ENCODE peak calls at places on chromosomes 4 and X, in ten cellular contexts. A, V, Z, N, P, R, T, W, Y and B are unnamed samples.

GRCh38 chrX:104253567-104254441 is 929 bp downstream of the ESX1 start:
- DNase-seq in A (no peak), V (peak; percentile 60), Z (no peak), N (no peak), P (peak; percentile 0), R (no peak), T (peak; percentile 64), W (no peak), Y (peak; percentile 34), B (peak; percentile 69)

GRCh38 chrX:30161043-30161442 is 54.3 kb upstream of the MAGEB2 start:
- DNase-seq in A (no peak), V (no peak), Z (no peak), N (no peak), P (no peak), R (no peak), T (no peak), W (no peak), Y (no peak), B (no peak)

GRCh38 chr4:98327694-98328093 is 66.5 kb downstream of the RAP1GDS1 start:
- DNase-seq in A (no peak), V (no peak), Z (no peak), N (no peak), P (no peak), R (no peak), T (no peak), W (no peak), Y (no peak), B (no peak)

GRCh38 chrX:130994671-130995070 is 63.5 kb upstream of the ARHGAP36 start:
- DNase-seq in A (peak; percentile 37), V (peak; percentile 47), Z (no peak), N (peak; percentile 43), P (no peak), R (peak; percentile 22), T (peak; percentile 61), W (peak; percentile 28), Y (peak; percentile 30), B (peak; percentile 58)

GRCh38 chr4:38857354-38858096 is 908 bp upstream of the TLR6 start:
- DNase-seq in A (peak; percentile 87), V (no peak), Z (peak; percentile 82), N (peak; percentile 36), P (peak; percentile 92), R (peak; percentile 71), T (no peak), W (peak; percentile 50), Y (no peak), B (no peak)

GRCh38 chr4:139774759-139775487 is 109.3 kb downstream of the MGST2 start:
- DNase-seq in A (no peak), V (no peak), Z (no peak), N (no peak), P (no peak), R (no peak), T (peak; percentile 44), W (no peak), Y (peak; percentile 30), B (peak; percentile 29)

GRCh38 chrX:2325076-2325784 is 175.5 kb downstream of the DHRSX start:
- DNase-seq in A (peak; percentile 86), V (no peak), Z (peak; percentile 63), N (no peak), P (peak; percentile 65), R (no peak), T (no peak), W (peak; percentile 44), Y (peak; percentile 49), B (no peak)

GRCh38 chrX:110346681-110347080 is 12.0 kb upstream of the RTL9 start:
- DNase-seq in A (peak; percentile 11), V (peak; percentile 43), Z (no peak), N (no peak), P (no peak), R (no peak), T (peak; percentile 40), W (peak; percentile 18), Y (no peak), B (peak; percentile 20)

GRCh38 chr4:4490816-4491215 is 51.0 kb downstream of the STX18 start:
- DNase-seq in A (no peak), V (no peak), Z (no peak), N (no peak), P (no peak), R (no peak), T (no peak), W (no peak), Y (no peak), B (no peak)

GRCh38 chr4:4491396-4491893 is 50.4 kb downstream of the STX18 start:
- DNase-seq in A (no peak), V (no peak), Z (no peak), N (no peak), P (no peak), R (peak; percentile 55), T (no peak), W (no peak), Y (no peak), B (no peak)

GRCh38 chr4:4488405-4489404 is 53.1 kb downstream of the STX18 start:
- DNase-seq in A (peak; percentile 87), V (peak; percentile 74), Z (peak; percentile 63), N (peak; percentile 83), P (peak; percentile 54), R (peak; percentile 85), T (peak; percentile 83), W (peak; percentile 69), Y (peak; percentile 62), B (peak; percentile 79)

GRCh38 chr4:4492161-4492847 is 49.5 kb downstream of the STX18 start:
- DNase-seq in A (peak; percentile 66), V (no peak), Z (peak; percentile 56), N (peak; percentile 54), P (no peak), R (no peak), T (no peak), W (no peak), Y (no peak), B (no peak)

GRCh38 chr4:4490041-4490440 is 51.8 kb downstream of the STX18 start:
- DNase-seq in A (peak; percentile 17), V (no peak), Z (no peak), N (peak; percentile 77), P (no peak), R (no peak), T (no peak), W (no peak), Y (no peak), B (no peak)
- H4K20me1 ChIP-seq in A (peaks cover 3% of the 10 kb centered on the region), V (peaks cover 2% of the 10 kb centered on the region), Z (no peaks in the 10 kb centered on the region), N (no peaks in the 10 kb centered on the region), P (peaks cover 3% of the 10 kb centered on the region), R (peaks cover 5% of the 10 kb centered on the region), T (peaks cover 3% of the 10 kb centered on the region), W (peaks cover 16% of the 10 kb centered on the region), Y (peaks cover 6% of the 10 kb centered on the region), B (peaks cover 11% of the 10 kb centered on the region)

DNA sequence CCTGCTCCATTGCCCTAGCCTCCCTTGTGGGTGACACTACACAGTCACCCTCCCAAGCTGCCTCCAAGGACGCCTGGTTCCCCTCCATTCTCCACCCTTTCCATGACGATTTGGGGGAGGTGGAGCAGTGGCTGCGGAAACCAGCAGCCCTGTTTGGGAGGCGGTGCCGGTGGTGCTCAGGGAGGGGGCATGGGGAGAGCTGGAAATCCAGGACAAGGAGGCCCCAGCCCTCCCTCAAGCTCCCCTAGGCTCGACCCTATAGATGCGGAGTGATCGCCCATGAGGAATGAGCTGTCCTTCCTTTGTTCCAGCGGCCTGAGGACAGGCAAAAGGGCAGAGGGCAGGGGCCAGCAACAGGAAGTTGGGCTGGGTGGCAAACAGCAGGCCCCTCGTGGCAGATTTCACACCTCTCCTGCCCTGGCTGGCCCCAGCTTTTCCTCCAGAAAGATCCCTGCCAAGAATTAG is 3.6 kb upstream of the RENBP start:
- DNase-seq in A (no peak), V (no peak), Z (no peak), N (no peak), P (no peak), R (no peak), T (no peak), W (no peak), Y (no peak), B (peak; percentile 62)
- H4K20me1 ChIP-seq in A (no peaks in the 10 kb centered on the region), V (peaks cover 3% of the 10 kb centered on the region), Z (no peaks in the 10 kb centered on the region), N (no peaks in the 10 kb centered on the region), P (no peaks in the 10 kb centered on the region), R (no peaks in the 10 kb centered on the region), T (no peaks in the 10 kb centered on the region), W (no peaks in the 10 kb centered on the region), Y (peaks cover 12% of the 10 kb centered on the region), B (no peaks in the 10 kb centered on the region)

GRCh38 chrX:148536961-148537360 is 36.5 kb downstream of the AFF2 start:
- DNase-seq in A (no peak), V (no peak), Z (no peak), N (no peak), P (no peak), R (no peak), T (no peak), W (no peak), Y (no peak), B (no peak)

GRCh38 chrX:148537556-148538182 is 37.3 kb downstream of the AFF2 start:
- DNase-seq in A (no peak), V (no peak), Z (no peak), N (no peak), P (no peak), R (peak; percentile 42), T (peak; percentile 0), W (peak; percentile 5), Y (no peak), B (peak; percentile 41)

GRCh38 chrX:148541461-148541983 is 41.1 kb downstream of the AFF2 start:
- DNase-seq in A (no peak), V (no peak), Z (no peak), N (no peak), P (no peak), R (peak; percentile 58), T (no peak), W (no peak), Y (no peak), B (no peak)

GRCh38 chrX:148540114-148540513 is 39.7 kb downstream of the AFF2 start:
- DNase-seq in A (no peak), V (no peak), Z (no peak), N (no peak), P (no peak), R (no peak), T (no peak), W (peak; percentile 30), Y (no peak), B (no peak)

GRCh38 chrX:148538582-148538981 is 38.2 kb downstream of the AFF2 start:
- DNase-seq in A (no peak), V (no peak), Z (no peak), N (no peak), P (no peak), R (no peak), T (no peak), W (no peak), Y (no peak), B (no peak)
- H4K20me1 ChIP-seq in A (no peaks in the 10 kb centered on the region), V (no peaks in the 10 kb centered on the region), Z (no peaks in the 10 kb centered on the region), N (no peaks in the 10 kb centered on the region), P (no peaks in the 10 kb centered on the region), R (peaks cover 5% of the 10 kb centered on the region), T (no peaks in the 10 kb centered on the region), W (no peaks in the 10 kb centered on the region), Y (no peaks in the 10 kb centered on the region), B (no peaks in the 10 kb centered on the region)

DNA sequence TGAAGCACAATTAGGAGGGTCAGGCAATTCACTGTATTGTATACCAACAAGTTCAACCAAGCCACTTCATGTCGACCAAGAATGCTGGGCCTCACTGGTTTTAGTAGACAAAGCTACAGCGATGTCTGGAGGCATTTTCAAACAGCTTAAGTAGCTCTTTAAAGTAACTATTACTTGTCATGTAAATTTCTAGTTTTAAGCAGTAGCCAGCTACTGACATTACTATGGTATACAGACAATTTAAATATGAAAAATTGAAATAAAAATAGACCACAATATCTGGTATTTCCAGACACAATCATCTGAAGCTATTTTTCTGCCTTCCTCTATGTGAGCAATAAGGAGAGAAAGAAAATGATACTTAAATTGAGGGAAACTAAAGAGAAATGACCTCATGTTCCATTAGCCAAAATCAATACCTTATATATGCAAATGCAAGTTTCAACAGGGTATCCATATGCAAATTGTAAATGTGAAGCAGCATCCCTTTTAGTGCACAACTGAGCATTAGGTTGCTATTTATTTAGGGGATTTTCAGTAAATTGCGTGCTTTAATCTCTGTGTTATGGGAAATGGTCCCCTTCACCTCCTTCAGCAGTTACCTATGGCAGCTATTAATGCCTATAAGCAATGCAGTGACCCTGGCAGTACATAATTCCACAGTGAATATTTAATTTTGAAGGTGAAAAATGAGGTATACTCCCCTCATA is 119.5 kb downstream of the GPC3 start:
- DNase-seq in A (no peak), V (no peak), Z (no peak), N (no peak), P (no peak), R (no peak), T (peak; percentile 29), W (no peak), Y (no peak), B (no peak)
- H4K20me1 ChIP-seq in A (no peaks in the 10 kb centered on the region), V (no peaks in the 10 kb centered on the region), Z (no peaks in the 10 kb centered on the region), N (no peaks in the 10 kb centered on the region), P (no peaks in the 10 kb centered on the region), R (no peaks in the 10 kb centered on the region), T (no peaks in the 10 kb centered on the region), W (no peaks in the 10 kb centered on the region), Y (no peaks in the 10 kb centered on the region), B (no peaks in the 10 kb centered on the region)